ENCODE peak calls at places on chromosome 14, in seven cellular contexts. J, V, Y, A, M, G and C are unnamed samples.

GRCh38 chr14:90715495-90715894 is 100.7 kb downstream of the TTC7B start:
- DNase-seq in V (no peak), J (no peak), G (no peak), A (no peak), M (no peak), Y (no peak), C (no peak)

GRCh38 chr14:33564774-33565630 is 385.9 kb downstream of the EGLN3 start:
- DNase-seq in M (no peak), V (no peak), A (no peak), Y (peak), G (no peak), J (no peak), C (no peak)

GRCh38 chr14:37197421-37198272 is at the start of gene MIPOL1:
- DNase-seq in J (peak), V (no peak), Y (peak), M (peak), A (peak), G (peak), C (peak)

GRCh38 chr14:22986508-22987054 is 4.2 kb upstream of the AJUBA start:
- DNase-seq in V (peak), Y (peak), A (peak), G (peak), J (peak), M (peak), C (peak)

GRCh38 chr14:36513451-36514277 is 6.4 kb downstream of the NKX2-1 start:
- DNase-seq in J (no peak), Y (peak), A (no peak), V (no peak), G (no peak), M (no peak), C (no peak)

GRCh38 chr14:51236314-51236713 is 3.7 kb upstream of the TMX1 start:
- DNase-seq in M (no peak), Y (no peak), V (no peak), G (no peak), A (no peak), J (no peak), C (no peak)

GRCh38 chr14:36666416-36667206 is 5.0 kb downstream of the PAX9 start:
- DNase-seq in G (no peak), J (no peak), Y (no peak), M (no peak), V (no peak), A (no peak), C (no peak)

GRCh38 chr14:36661506-36662257 is at the start of gene PAX9:
- DNase-seq in V (no peak), M (peak), Y (peak), A (no peak), J (no peak), G (no peak), C (peak)

GRCh38 chr14:104155513-104155912 is 17.1 kb downstream of the KIF26A start:
- DNase-seq in G (no peak), A (peak), Y (no peak), M (no peak), V (no peak), J (no peak), C (no peak)

GRCh38 chr14:74763803-74764531 is 851 bp downstream of the YLPM1 start:
- DNase-seq in G (no peak), J (peak), A (peak), Y (peak), V (peak), M (peak), C (peak)

GRCh38 chr14:101018561-101019290 is 115.2 kb upstream of the RTL1 start:
- DNase-seq in J (no peak), V (no peak), Y (no peak), M (peak), G (no peak), A (peak), C (peak)